ENCODE peak calls at places on chromosomes 12 and 14, in six cellular contexts. X is esophagus muscularis mucosa, Z is heart left ventricle, B is endothelial cell of umbilical vein, M is lower lobe of right lung, T is AG04450. D is an unnamed sample.

GRCh38 chr12:105228494-105228893 is 7.5 kb downstream of the APPL2 start:
- DNase-seq in B (peak), Z (no peak), X (no peak), T (no peak), M (no peak), D (no peak)

GRCh38 chr12:6540181-6540877 is 6.0 kb downstream of the GAPDH start:
- DNase-seq in M (peak), B (peak), X (peak), T (peak), Z (peak), D (peak)

GRCh38 chr12:32305163-32305562 is 94.2 kb upstream of the FGD4 start:
- DNase-seq in T (no peak), M (no peak), X (no peak), B (peak), Z (no peak), D (no peak)

GRCh38 chr12:2248087-2248900 is 195.5 kb downstream of the CACNA1C start:
- DNase-seq in Z (peak), T (peak), X (no peak), M (no peak), B (no peak), D (no peak)

GRCh38 chr14:80239631-80240030 is 28.3 kb upstream of the DIO2 start:
- DNase-seq in M (no peak), X (no peak), Z (no peak), B (no peak), T (no peak), D (no peak)

GRCh38 chr12:113476093-113476986 is 4.7 kb upstream of the LHX5 start:
- DNase-seq in M (no peak), T (no peak), X (no peak), B (no peak), Z (no peak), D (no peak)

GRCh38 chr12:50569321-50569720 is 64.5 kb downstream of the DIP2B start:
- DNase-seq in T (no peak), X (no peak), B (peak), Z (no peak), M (no peak), D (no peak)

GRCh38 chr12:81502912-81503695 is 256.0 kb downstream of the PPFIA2 start:
- DNase-seq in M (no peak), B (no peak), X (no peak), Z (no peak), T (no peak), D (peak)

GRCh38 chr12:68222336-68222735 is 3.3 kb downstream of the IL26 start:
- DNase-seq in Z (no peak), B (no peak), T (no peak), M (no peak), X (no peak), D (no peak)

GRCh38 chr12:108514468-108514972 is 557 bp upstream of the FICD start:
- DNase-seq in X (no peak), Z (no peak), M (no peak), T (no peak), B (no peak), D (no peak)

GRCh38 chr14:69504775-69505174 is 20.2 kb downstream of the PLEKHD1 start:
- DNase-seq in T (no peak), X (no peak), M (no peak), Z (no peak), B (no peak), D (no peak)

GRCh38 chr12:98727196-98727595 is 82.1 kb downstream of the APAF1 start:
- DNase-seq in Z (no peak), X (no peak), T (no peak), B (no peak), M (no peak), D (no peak)

GRCh38 chr12:43638786-43639185 is 86.8 kb upstream of the ADAMTS20 start:
- DNase-seq in Z (no peak), B (no peak), M (no peak), X (no peak), T (no peak), D (no peak)

DNA sequence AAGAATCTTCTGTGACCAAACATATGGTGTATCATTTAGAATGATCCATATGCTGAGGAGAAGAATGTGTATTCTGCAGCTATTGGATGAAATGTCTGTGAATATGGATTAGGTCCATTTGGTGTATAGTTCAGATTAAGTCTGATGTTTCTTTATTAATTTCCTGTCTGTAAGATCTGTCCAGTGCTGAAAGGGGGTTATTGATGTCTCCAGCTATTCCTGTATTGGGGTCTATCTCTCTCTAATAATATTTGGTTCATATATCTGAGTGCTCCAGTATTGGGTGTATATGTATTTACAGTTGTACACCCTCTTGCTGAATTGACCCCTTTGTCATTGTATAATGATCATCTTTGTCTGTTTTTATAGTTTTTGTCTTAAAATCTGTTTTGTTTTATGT is 33.5 kb downstream of the SLC38A2 start:
- DNase-seq in X (no peak), Z (no peak), M (no peak), T (no peak), B (no peak), D (no peak)
- H3K4me3 ChIP-seq in X (no peak), Z (no peak), M (no peak), T (no peak), B (no peak), D (no peak)

GRCh38 chr14:22147716-22148115 is 441.3 kb downstream of the DAD1 start:
- DNase-seq in X (no peak), T (no peak), B (no peak), Z (no peak), M (no peak), D (no peak)
- TF ChIP-seq CTCF in X (no peak), T (no peak), B (no peak), Z (no peak), M (no peak), D (no peak)

GRCh38 chr12:89350661-89351488 is 1.4 kb downstream of the DUSP6 start:
- DNase-seq in Z (no peak), T (no peak), X (no peak), B (peak), M (peak), D (no peak)

GRCh38 chr12:89351489-89352241 is 636 bp downstream of the DUSP6 start:
- DNase-seq in T (no peak), X (no peak), B (no peak), M (peak), Z (peak), D (no peak)

GRCh38 chr12:89350260-89350659 is 2.0 kb downstream of the DUSP6 start:
- DNase-seq in M (no peak), Z (no peak), B (peak), X (no peak), T (no peak), D (no peak)

GRCh38 chr12:89348894-89349669 is 3.2 kb downstream of the DUSP6 start:
- DNase-seq in M (no peak), X (no peak), T (no peak), Z (no peak), B (peak), D (no peak)

DNA sequence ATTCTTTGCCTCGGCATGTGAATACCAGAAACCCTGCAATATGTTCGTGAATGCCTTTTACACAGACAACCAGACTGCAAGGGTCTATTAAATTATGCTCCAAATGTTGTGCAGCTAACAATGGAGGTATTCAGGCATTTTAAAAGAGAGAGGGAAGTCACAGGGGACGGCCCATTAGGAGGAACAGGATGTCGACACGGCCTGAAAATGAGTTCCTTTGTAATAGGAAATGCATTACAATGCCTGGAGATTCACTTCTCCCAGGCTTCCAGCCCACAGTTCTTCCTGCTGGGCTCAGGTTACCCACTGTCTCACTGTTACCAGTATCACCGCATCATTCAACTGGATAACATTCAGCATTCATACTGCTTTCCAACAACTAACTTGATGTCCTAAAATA is 2.5 kb downstream of the DUSP6 start:
- DNase-seq in Z (peak), M (no peak), T (no peak), X (no peak), B (peak), D (no peak)
- H3K4me3 ChIP-seq in Z (peak), M (peak), T (peak), X (peak), B (peak), D (peak)

GRCh38 chr12:82866946-82867345 is 180.2 kb downstream of the TMTC2 start:
- DNase-seq in X (no peak), Z (no peak), T (no peak), B (no peak), M (no peak), D (no peak)
- TF ChIP-seq CTCF in X (no peak), Z (no peak), T (no peak), B (no peak), M (no peak), D (no peak)

GRCh38 chr14:71600309-71600708 is 331.9 kb upstream of the RGS6 start:
- DNase-seq in X (no peak), M (no peak), T (no peak), B (no peak), Z (no peak), D (no peak)
- H3K4me3 ChIP-seq in X (no peak), M (no peak), T (no peak), B (no peak), Z (no peak), D (no peak)

DNA sequence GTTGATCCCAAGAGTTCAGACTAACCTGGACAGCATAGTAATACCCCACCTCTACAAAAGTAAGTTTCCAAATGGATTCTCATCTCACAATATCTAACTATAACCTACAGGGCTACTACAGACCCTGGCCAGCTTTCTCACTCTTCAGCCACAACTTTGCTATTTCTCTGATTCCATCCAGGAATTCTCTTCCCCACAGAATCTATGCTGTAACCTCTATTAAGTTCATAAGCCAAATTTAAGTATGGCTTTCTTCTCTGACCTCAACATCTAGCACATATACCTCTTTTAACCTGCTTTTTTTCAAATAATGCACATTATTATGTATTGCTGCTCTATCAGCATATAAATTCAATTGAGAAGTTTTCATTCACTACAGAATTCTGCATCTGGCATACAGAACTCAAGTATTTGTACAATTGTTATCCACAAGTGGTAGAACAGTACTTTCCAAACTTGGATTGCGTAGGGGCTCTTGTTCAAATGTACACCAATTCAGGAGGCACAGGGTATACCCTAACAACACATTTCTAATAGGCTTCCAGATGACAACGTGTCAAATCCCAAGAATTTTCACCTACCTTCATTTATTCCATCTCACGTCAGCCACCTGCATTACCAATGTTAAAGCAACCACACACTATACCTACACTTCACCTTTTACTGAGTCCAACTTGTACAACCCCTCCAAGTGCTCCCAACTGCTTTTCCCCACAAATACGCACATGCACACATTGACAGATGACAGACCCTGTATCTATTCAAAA is 3.8 kb downstream of the RPS29 start:
- DNase-seq in B (no peak), X (no peak), M (no peak), Z (no peak), T (no peak), D (no peak)
- TF ChIP-seq CTCF in B (no peak), X (no peak), M (no peak), Z (no peak), T (no peak), D (no peak)

GRCh38 chr14:91367173-91368171 is 50.1 kb downstream of the CCDC88C start:
- DNase-seq in X (no peak), T (no peak), Z (no peak), B (peak), M (peak), D (no peak)

GRCh38 chr14:91368681-91369416 is 48.8 kb downstream of the CCDC88C start:
- DNase-seq in T (no peak), M (no peak), Z (no peak), B (no peak), X (no peak), D (no peak)

GRCh38 chr14:91364524-91365270 is 52.9 kb downstream of the CCDC88C start:
- DNase-seq in M (no peak), Z (no peak), X (no peak), T (no peak), B (no peak), D (no peak)

GRCh38 chr14:91365552-91365951 is 52.1 kb downstream of the CCDC88C start:
- DNase-seq in Z (no peak), M (no peak), T (no peak), X (no peak), B (no peak), D (no peak)

GRCh38 chr14:91366749-91367148 is 50.9 kb downstream of the CCDC88C start:
- DNase-seq in T (no peak), B (no peak), X (no peak), M (no peak), Z (no peak), D (no peak)
- H3K4me3 ChIP-seq in T (no peak), B (no peak), X (no peak), M (peak), Z (peak), D (no peak)

D was measured in AG09309.